ENCODE peak calls at places on chromosome 11, in five cellular contexts. A is IMR-90, G is neural progenitor cell, N is heart left ventricle, D is Panc1. P is an unnamed sample.

GRCh38 chr11:104564921-104565580 is 333.2 kb downstream of the CASP12 start:
- DNase-seq in A (no peak), G (no peak), N (peak; percentile 57), D (no peak), P (peak; percentile 31)

GRCh38 chr11:29809121-29809520 is 207.7 kb downstream of the KCNA4 start:
- DNase-seq in A (no peak), G (no peak), N (no peak), D (no peak), P (no peak)

GRCh38 chr11:47784785-47785381 is 17.7 kb upstream of the FNBP4 start:
- DNase-seq in A (no peak), G (no peak), N (no peak), D (no peak), P (no peak)

GRCh38 chr11:68275721-68276488 is 4.1 kb upstream of the C11orf24 start:
- DNase-seq in A (no peak), G (no peak), N (no peak), D (no peak), P (no peak)

GRCh38 chr11:45580399-45580798 is 85.0 kb downstream of the CHST1 start:
- DNase-seq in A (peak; percentile 34), G (peak; percentile 65), N (no peak), D (no peak), P (no peak)

GRCh38 chr11:29124436-29124835 is 892.4 kb downstream of the KCNA4 start:
- DNase-seq in A (no peak), G (peak; percentile 18), N (no peak), D (no peak), P (no peak)

GRCh38 chr11:1863352-1864215 is 10.7 kb downstream of the LSP1 start:
- DNase-seq in A (peak; percentile 86), G (peak; percentile 84), N (peak; percentile 94), D (no peak), P (peak; percentile 83)

GRCh38 chr11:128227466-128227865 is 359.9 kb downstream of the ETS1 start:
- DNase-seq in A (no peak), G (no peak), N (no peak), D (no peak), P (no peak)

GRCh38 chr11:27242591-27242990 is 120.4 kb downstream of the CCDC34 start:
- DNase-seq in A (peak; percentile 46), G (no peak), N (no peak), D (no peak), P (no peak)

GRCh38 chr11:115715371-115715770 is 211.2 kb upstream of the CADM1 start:
- DNase-seq in A (no peak), G (no peak), N (no peak), D (no peak), P (no peak)

GRCh38 chr11:45025716-45026492 is 75.2 kb upstream of the TP53I11 start:
- DNase-seq in A (peak; percentile 22), G (no peak), N (peak; percentile 82), D (no peak), P (no peak)

GRCh38 chr11:86138958-86139357 is 70.1 kb upstream of the PICALM start:
- DNase-seq in A (no peak), G (no peak), N (no peak), D (no peak), P (no peak)

GRCh38 chr11:698493-699115 is 3.0 kb downstream of the TMEM80 start:
- DNase-seq in A (no peak), G (no peak), N (peak; percentile 30), D (no peak), P (no peak)

GRCh38 chr11:1337647-1338007 is 28.2 kb upstream of the TOLLIP start:
- DNase-seq in A (no peak), G (no peak), N (no peak), D (no peak), P (no peak)

GRCh38 chr11:45209000-45209399 is 62.6 kb downstream of the PRDM11 start:
- DNase-seq in A (no peak), G (no peak), N (no peak), D (no peak), P (peak; percentile 69)

GRCh38 chr11:47186076-47186936 is at the start of gene PACSIN3:
- DNase-seq in A (peak; percentile 19), G (peak; percentile 75), N (peak; percentile 80), D (no peak), P (peak; percentile 90)

GRCh38 chr11:73510877-73511276 is 87.0 kb downstream of the FAM168A start:
- DNase-seq in A (no peak), G (no peak), N (no peak), D (no peak), P (no peak)

GRCh38 chr11:11728371-11728770 is 106.6 kb upstream of the GALNT18 start:
- DNase-seq in A (no peak), G (no peak), N (no peak), D (no peak), P (no peak)

GRCh38 chr11:126318642-126319373 is 14.9 kb downstream of the DCPS start:
- DNase-seq in A (peak; percentile 97), G (no peak), N (no peak), D (no peak), P (peak; percentile 59)

GRCh38 chr11:135004495-135004894 is 592.5 kb upstream of the B3GAT1 start:
- DNase-seq in A (no peak), G (no peak), N (no peak), D (no peak), P (no peak)

GRCh38 chr11:112613051-112613972 is 347.9 kb upstream of the NCAM1 start:
- DNase-seq in A (peak; percentile 34), G (no peak), N (no peak), D (no peak), P (no peak)

GRCh38 chr11:15842345-15842744 is 514.0 kb downstream of the SOX6 start:
- DNase-seq in A (no peak), G (no peak), N (no peak), D (no peak), P (no peak)
- H3K4me3 ChIP-seq in A (no peak overlapping the region), G (no peak overlapping the region), N (no peak overlapping the region), D (no peak overlapping the region), P (no peak overlapping the region)

GRCh38 chr11:13963169-13963948 is 836 bp downstream of the SPON1 start:
- DNase-seq in A (peak; percentile 17), G (peak; percentile 66), N (peak; percentile 65), D (no peak), P (peak; percentile 78)

GRCh38 chr11:13964771-13965074 is 2.2 kb downstream of the SPON1 start:
- DNase-seq in A (no peak), G (no peak), N (no peak), D (no peak), P (no peak)

GRCh38 chr11:13966486-13966885 is 4.0 kb downstream of the SPON1 start:
- DNase-seq in A (no peak), G (peak; percentile 15), N (no peak), D (no peak), P (no peak)

GRCh38 chr11:13963949-13964770 is 1.6 kb downstream of the SPON1 start:
- DNase-seq in A (no peak), G (peak; percentile 75), N (peak; percentile 61), D (no peak), P (peak; percentile 79)

GRCh38 chr11:13965337-13965736 is 2.8 kb downstream of the SPON1 start:
- DNase-seq in A (no peak), G (peak; percentile 47), N (no peak), D (no peak), P (no peak)
- H3K27me3 ChIP-seq in A (peaks cover 80% of the 10 kb centered on the region), G (peaks cover 56% of the 10 kb centered on the region), N (peaks cover 76% of the 10 kb centered on the region), D (peaks cover 69% of the 10 kb centered on the region), P (peaks cover 33% of the 10 kb centered on the region)

DNA sequence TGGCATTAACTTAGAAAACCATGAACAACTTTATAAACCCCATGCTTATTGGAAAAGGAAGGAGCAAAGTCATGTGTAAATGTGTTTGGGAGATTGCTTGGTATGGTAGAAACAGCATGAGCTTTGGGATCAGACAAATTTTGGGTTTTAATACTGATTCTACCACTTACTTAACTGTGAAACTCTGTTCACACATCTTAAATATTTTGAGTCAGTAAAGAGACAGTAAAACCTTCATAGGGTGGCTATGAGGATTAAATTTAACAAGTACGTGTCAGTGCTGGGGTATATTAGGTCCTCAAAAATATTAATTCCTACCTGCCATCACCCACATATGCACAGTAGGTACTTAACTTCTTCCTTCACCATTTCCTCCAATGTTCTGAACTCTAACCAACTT is 96.5 kb downstream of the CD44 start:
- DNase-seq in A (no peak), G (no peak), N (no peak), D (no peak), P (no peak)
- H3K27ac ChIP-seq in A (no peak overlapping the region), G (no peak overlapping the region), N (no peak overlapping the region), D (no peak overlapping the region), P (no peak overlapping the region)

GRCh38 chr11:33157103-33158027 is 3.9 kb downstream of the CSTF3 start:
- DNase-seq in A (no peak), G (no peak), N (no peak), D (no peak), P (no peak)

GRCh38 chr11:33160147-33160546 is 1.1 kb downstream of the CSTF3 start:
- DNase-seq in A (peak; percentile 62), G (peak; percentile 16), N (no peak), D (no peak), P (no peak)

GRCh38 chr11:33160587-33160986 is 693 bp downstream of the CSTF3 start:
- DNase-seq in A (no peak), G (no peak), N (no peak), D (no peak), P (no peak)

GRCh38 chr11:33161120-33162005 is at the start of gene CSTF3:
- DNase-seq in A (peak; percentile 98), G (peak; percentile 100), N (peak; percentile 100), D (peak; percentile 94), P (peak; percentile 100)

DNA sequence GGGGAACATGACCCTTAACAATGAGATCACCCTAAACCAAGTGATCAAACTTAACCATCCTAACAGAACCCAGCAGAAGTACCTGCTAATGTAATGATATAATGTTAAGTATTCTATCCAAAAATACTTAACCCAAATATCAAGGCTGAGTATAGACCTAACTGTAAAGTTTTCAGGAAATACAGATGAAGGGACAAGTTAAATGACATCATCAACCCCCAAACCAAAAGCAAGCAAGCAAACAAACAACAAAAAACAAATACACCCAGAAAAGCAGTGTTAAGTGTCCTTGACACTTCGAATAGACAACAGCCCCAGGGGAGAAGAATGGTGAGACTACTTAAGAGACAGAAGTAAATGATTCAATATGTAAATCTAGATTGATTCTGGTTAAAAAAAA is 2.7 kb downstream of the CSTF3 start:
- DNase-seq in A (no peak), G (no peak), N (no peak), D (no peak), P (no peak)
- H3K4me3 ChIP-seq in A (no peak overlapping the region), G (peak overlapping the region; percentile 89), N (no peak overlapping the region), D (peak overlapping the region; percentile 16), P (no peak overlapping the region)

DNA sequence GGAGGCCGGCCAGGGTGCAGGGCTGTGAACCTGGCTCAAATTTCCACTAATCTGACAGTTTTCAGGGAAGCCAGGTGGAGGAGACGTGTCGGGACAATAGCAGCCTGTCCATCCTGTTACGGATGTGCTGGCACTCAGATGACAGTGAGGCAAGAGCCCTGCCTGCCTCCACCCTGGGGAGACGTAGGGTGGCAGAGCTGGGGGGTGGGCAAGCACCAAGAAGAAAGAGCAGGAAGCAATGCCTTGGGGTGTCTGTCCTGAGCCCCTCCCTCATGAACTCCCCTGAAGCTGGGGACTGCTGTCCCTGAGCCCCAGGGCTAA is 10.0 kb upstream of the TRIM29 start:
- DNase-seq in A (no peak), G (no peak), N (no peak), D (no peak), P (no peak)
- H3K27me3 ChIP-seq in A (peaks cover 39% of the 10 kb centered on the region), G (peaks cover 8% of the 10 kb centered on the region), N (peaks cover 48% of the 10 kb centered on the region), D (peaks cover 39% of the 10 kb centered on the region), P (peaks cover 51% of the 10 kb centered on the region)